ENCODE peak calls at places on chromosomes 13 and 19, in eight cellular contexts. Z is left ventricle myocardium inferior; W is foreskin fibroblast; P is heart right ventricle; D is CD4-positive, alpha-beta T cell; E is neural crest cell; I is thoracic aorta; H is HFFc6. Q is an unnamed sample.

GRCh38 chr13:73879346-73880020 is 254.7 kb downstream of the KLF12 start:
- DNase-seq in Z (no peak), W (no peak), P (no peak), D (no peak), E (no peak), I (no peak), H (no peak), Q (no peak)

GRCh38 chr19:6572217-6572616 is 18.7 kb downstream of the CD70 start:
- DNase-seq in Z (peak), W (no peak), P (peak), D (no peak), E (no peak), I (no peak), H (no peak), Q (no peak)

GRCh38 chr19:53883741-53884140 is 1.7 kb downstream of the PRKCG start:
- DNase-seq in Z (no peak), W (no peak), P (no peak), D (no peak), E (no peak), I (no peak), H (no peak), Q (no peak)

GRCh38 chr19:23385404-23385803 is 9.9 kb downstream of the ZNF91 start:
- DNase-seq in Z (no peak), W (no peak), P (no peak), D (no peak), E (no peak), I (no peak), H (no peak), Q (no peak)

GRCh38 chr13:46595136-46595917 is 42.4 kb downstream of the LRCH1 start:
- DNase-seq in Z (no peak), W (no peak), P (no peak), D (no peak), E (no peak), I (no peak), H (peak), Q (no peak)

GRCh38 chr13:98441056-98441676 is 135.7 kb downstream of the STK24 start:
- DNase-seq in Z (no peak), W (no peak), P (no peak), D (no peak), E (no peak), I (no peak), H (no peak), Q (no peak)

GRCh38 chr19:35066691-35067563 is 25.4 kb downstream of the HPN start:
- DNase-seq in Z (peak), W (peak), P (peak), D (peak), E (peak), I (peak), H (peak), Q (peak)

GRCh38 chr13:26810095-26810494 is 49.5 kb upstream of the GPR12 start:
- DNase-seq in Z (no peak), W (no peak), P (no peak), D (no peak), E (no peak), I (no peak), H (no peak), Q (no peak)

GRCh38 chr19:18300930-18301717 is 19.7 kb upstream of the JUND start:
- DNase-seq in Z (peak), W (peak), P (peak), D (no peak), E (no peak), I (peak), H (peak), Q (no peak)

GRCh38 chr19:16216744-16217670 is 19.3 kb downstream of the AP1M1 start:
- DNase-seq in Z (no peak), W (no peak), P (no peak), D (peak), E (no peak), I (no peak), H (no peak), Q (no peak)

GRCh38 chr19:6312018-6312417 is 21.4 kb downstream of the ACER1 start:
- DNase-seq in Z (no peak), W (no peak), P (no peak), D (no peak), E (no peak), I (no peak), H (no peak), Q (no peak)

GRCh38 chr19:33306853-33307792 is 4.8 kb upstream of the CEBPA start:
- DNase-seq in Z (no peak), W (no peak), P (no peak), D (no peak), E (no peak), I (no peak), H (no peak), Q (no peak)

GRCh38 chr19:46065486-46065885 is 24.7 kb upstream of the IGFL4 start:
- DNase-seq in Z (no peak), W (peak), P (no peak), D (no peak), E (no peak), I (no peak), H (peak), Q (no peak)

GRCh38 chr13:60755380-60756163 is 358.6 kb downstream of the TDRD3 start:
- DNase-seq in Z (no peak), W (no peak), P (no peak), D (no peak), E (no peak), I (no peak), H (no peak), Q (no peak)

GRCh38 chr13:76745246-76746200 is 140.7 kb downstream of the KCTD12 start:
- DNase-seq in Z (no peak), W (no peak), P (no peak), D (no peak), E (no peak), I (no peak), H (no peak), Q (no peak)

GRCh38 chr19:45177817-45178261 is at the start of gene TRAPPC6A:
- DNase-seq in Z (no peak), W (peak), P (no peak), D (no peak), E (no peak), I (no peak), H (peak), Q (no peak)

GRCh38 chr13:44317752-44318550 is 55.7 kb upstream of the SERP2 start:
- DNase-seq in Z (no peak), W (peak), P (no peak), D (no peak), E (no peak), I (no peak), H (no peak), Q (no peak)

GRCh38 chr19:20664917-20665781 is 3.8 kb upstream of the ZNF626 start:
- DNase-seq in Z (peak), W (no peak), P (peak), D (no peak), E (no peak), I (no peak), H (no peak), Q (peak)

GRCh38 chr13:43758834-43759233 is 27.9 kb downstream of the ENOX1 start:
- DNase-seq in Z (no peak), W (no peak), P (no peak), D (no peak), E (no peak), I (no peak), H (no peak), Q (no peak)

GRCh38 chr13:48595330-48596127 is 58.2 kb upstream of the CYSLTR2 start:
- DNase-seq in Z (peak), W (peak), P (no peak), D (peak), E (no peak), I (no peak), H (peak), Q (no peak)

GRCh38 chr19:15923702-15924101 is 10.6 kb downstream of the CYP4F11 start:
- DNase-seq in Z (no peak), W (no peak), P (no peak), D (no peak), E (no peak), I (no peak), H (no peak), Q (no peak)

GRCh38 chr13:40190656-40191100 is 475.8 kb downstream of the FOXO1 start:
- DNase-seq in Z (no peak), W (peak), P (no peak), D (peak), E (peak), I (no peak), H (peak), Q (no peak)

GRCh38 chr19:19554074-19555023 is 16.3 kb downstream of the CILP2 start:
- DNase-seq in Z (peak), W (no peak), P (peak), D (peak), E (peak), I (no peak), H (no peak), Q (no peak)

GRCh38 chr13:44273991-44274810 is 99.4 kb upstream of the SERP2 start:
- DNase-seq in Z (no peak), W (peak), P (no peak), D (peak), E (no peak), I (no peak), H (peak), Q (no peak)

GRCh38 chr13:40109324-40109958 is 454.0 kb downstream of the COG6 start:
- DNase-seq in Z (no peak), W (peak), P (no peak), D (no peak), E (no peak), I (no peak), H (peak), Q (no peak)

DNA sequence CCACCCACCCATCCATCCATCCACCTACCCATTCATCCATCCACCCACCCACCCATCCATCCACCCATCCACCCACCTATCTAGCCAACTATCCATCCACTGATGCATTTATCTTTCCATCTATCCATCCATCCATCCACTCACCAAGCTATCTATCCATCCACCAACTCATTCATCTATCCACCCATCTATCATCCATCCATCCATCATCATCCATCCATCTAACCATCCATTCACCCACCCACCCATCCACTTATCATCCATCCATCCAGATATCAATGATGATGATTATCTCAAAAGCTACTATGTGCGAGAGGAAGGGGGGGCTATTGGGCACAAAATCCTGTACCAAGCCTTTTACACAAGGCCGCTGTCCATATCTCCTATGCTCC is 5.5 kb downstream of the YIF1B start:
- DNase-seq in Z (no peak), W (no peak), P (no peak), D (no peak), E (no peak), I (no peak), H (no peak), Q (no peak)
- TF ChIP-seq CTCF in Z (no peak), W (no peak), P (no peak), D (no peak), E (no peak), I (no peak), H (no peak), Q (no peak)

GRCh38 chr13:80338781-80339577 is 1.9 kb downstream of the SPRY2 start:
- DNase-seq in Z (peak), W (peak), P (peak), D (no peak), E (peak), I (peak), H (peak), Q (no peak)
- TF ChIP-seq CTCF in Z (peak), W (peak), P (peak), D (no peak), E (peak), I (peak), H (peak), Q (no peak)

DNA sequence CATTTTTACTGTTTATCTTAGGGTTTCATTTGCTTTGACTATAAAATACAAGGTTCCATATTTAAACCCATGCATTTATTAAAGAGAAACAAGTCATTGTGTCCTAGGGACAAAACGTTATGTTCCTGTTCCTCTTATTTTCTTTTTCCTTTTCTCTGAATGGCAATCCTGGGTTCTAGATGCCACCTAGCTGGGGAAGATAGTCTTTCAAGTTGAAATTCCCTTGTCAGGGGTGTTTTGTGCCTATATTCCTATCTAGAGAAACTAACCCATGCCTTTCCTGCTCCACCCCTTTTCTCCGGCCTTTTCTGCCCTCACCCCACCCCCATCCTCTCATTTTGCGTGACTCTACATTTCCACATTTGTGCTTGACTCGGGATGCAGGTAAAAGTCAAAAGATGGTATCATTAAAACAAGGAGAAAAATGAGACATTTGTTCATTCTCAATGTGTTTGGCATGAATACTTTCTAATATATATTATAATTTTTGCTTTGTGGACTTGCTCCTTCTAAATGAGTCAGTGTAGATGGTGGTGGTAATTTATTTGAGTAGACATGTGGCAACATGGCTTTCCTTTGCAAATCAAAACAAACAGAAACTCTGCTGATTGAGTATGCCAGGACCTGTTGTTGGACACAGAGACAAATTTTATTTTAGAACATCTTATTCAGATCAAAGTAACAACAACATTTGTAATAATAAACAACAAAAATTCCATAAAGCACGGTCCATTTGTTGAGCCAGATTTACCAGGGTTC is 26.8 kb upstream of the STARD13 start:
- DNase-seq in Z (no peak), W (peak), P (no peak), D (no peak), E (no peak), I (no peak), H (peak), Q (no peak)
- TF ChIP-seq CTCF in Z (peak), W (peak), P (peak), D (no peak), E (no peak), I (no peak), H (peak), Q (no peak)

DNA sequence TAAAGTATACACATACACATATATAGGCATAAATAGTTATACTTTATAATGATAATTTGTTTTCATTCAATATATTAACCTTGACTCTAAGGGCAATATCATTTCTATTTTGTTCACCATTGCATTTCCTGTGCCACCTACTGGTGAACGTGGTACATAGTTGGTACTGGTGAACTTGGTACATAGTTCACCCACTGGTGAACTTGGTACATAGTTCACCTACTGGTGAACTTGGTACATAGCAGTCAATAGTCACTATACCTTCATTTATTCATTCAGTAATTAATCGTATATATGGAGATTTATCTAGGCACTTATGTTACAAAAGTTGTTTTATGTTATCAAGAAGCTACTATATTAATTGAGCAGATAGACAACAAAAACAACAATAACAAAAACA is 172.6 kb upstream of the ATXN8OS start:
- DNase-seq in Z (no peak), W (no peak), P (no peak), D (no peak), E (no peak), I (no peak), H (no peak), Q (no peak)
- TF ChIP-seq CTCF in Z (no peak), W (no peak), P (no peak), D (no peak), E (peak), I (no peak), H (peak), Q (peak)

GRCh38 chr19:30395283-30395682 is 23.1 kb downstream of the ZNF536 start:
- DNase-seq in Z (no peak), W (no peak), P (no peak), D (no peak), E (no peak), I (no peak), H (no peak), Q (no peak)
- TF ChIP-seq CTCF in Z (no peak), W (no peak), P (no peak), D (no peak), E (no peak), I (no peak), H (no peak), Q (no peak)

GRCh38 chr13:55199132-55199531 is 1941.6 kb upstream of the PRR20A start:
- DNase-seq in Z (no peak), W (no peak), P (no peak), D (no peak), E (no peak), I (no peak), H (no peak), Q (no peak)
- TF ChIP-seq CTCF in Z (no peak), W (no peak), P (no peak), D (no peak), E (peak), I (no peak), H (no peak), Q (peak)

GRCh38 chr19:383922-384800 is 24.8 kb downstream of the C2CD4C start:
- DNase-seq in Z (no peak), W (no peak), P (peak), D (no peak), E (peak), I (no peak), H (no peak), Q (no peak)
- TF ChIP-seq CTCF in Z (peak), W (no peak), P (peak), D (no peak), E (peak), I (peak), H (peak), Q (no peak)

GRCh38 chr13:72648513-72649065 is 78.8 kb downstream of the MZT1 start:
- DNase-seq in Z (no peak), W (no peak), P (no peak), D (no peak), E (no peak), I (no peak), H (no peak), Q (no peak)
- TF ChIP-seq CTCF in Z (no peak), W (peak), P (no peak), D (no peak), E (peak), I (no peak), H (no peak), Q (peak)

DNA sequence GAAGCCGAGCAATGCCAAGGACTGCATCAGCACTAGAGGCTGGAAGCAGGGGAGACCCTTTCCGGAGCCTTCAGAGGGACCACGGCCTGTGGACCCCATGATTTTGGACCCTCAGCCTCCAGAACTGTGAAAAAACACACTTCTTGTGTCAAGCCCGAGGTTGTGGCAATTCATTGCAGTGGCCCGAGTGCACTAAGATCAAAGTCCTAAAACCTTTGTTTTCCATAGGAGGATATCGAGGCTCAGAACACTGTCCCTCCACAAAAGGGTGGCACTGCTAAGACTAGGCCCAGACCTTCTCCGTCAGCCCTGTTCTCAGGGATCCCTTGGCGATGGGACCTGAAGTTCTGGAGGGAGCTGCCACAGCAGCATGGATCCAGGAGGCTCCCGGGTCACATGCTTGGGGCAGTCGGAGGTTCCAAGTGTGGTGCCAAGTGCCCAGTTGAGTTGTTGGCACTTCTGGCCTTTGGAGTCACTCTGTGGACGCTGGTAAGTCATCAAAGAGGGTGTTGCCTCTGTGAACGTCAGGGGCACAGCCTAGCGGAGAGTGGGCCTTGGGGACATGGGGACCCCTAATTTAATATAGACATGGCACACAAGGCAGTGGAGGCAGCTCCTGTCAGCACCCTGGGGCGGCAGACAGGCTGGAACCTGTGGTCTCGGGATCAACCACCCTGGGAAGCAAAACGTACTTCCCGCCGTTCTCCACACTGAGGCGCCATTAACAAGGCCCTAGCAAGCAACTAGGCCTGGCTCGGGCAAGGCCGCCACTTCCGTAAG is 199.2 kb downstream of the COL4A1 start:
- DNase-seq in Z (no peak), W (no peak), P (no peak), D (no peak), E (no peak), I (no peak), H (no peak), Q (no peak)
- TF ChIP-seq CTCF in Z (peak), W (no peak), P (peak), D (no peak), E (no peak), I (no peak), H (peak), Q (no peak)

DNA sequence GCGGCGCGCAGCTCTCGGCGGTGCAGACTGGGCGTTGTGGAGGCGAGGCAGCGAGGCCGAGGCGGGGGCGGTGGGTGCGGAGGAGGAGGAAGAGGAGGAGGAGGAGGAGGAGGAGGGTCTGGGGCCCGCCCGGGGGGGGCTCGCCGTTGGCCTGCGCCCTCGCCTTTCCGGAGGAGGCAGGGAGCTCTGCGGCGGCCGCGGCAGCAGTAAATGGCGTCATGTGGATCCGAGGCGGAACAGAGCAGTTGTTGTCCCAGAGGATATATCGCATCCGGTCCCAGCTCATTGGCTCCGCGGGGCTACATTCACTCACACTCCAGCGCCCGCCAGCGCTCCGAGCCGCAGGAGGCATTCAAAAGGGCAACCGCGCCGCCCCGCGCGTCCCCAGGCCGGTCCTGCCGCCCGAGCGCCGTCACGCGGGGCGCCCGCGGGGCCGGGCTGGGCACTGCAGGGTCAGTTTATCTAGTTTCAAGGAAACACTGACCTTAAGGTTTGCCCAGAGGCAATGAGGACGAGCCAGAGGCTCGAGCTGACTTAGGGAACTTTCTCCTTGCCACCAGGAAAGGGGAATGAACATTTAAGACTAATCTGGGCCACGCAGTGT is at the start of gene SPRY2:
- DNase-seq in Z (peak), W (peak), P (peak), D (no peak), E (peak), I (peak), H (peak), Q (no peak)
- TF ChIP-seq CTCF in Z (peak), W (no peak), P (peak), D (no peak), E (peak), I (no peak), H (peak), Q (no peak)

Q was measured in D721Med.